ENCODE peak calls at places on chromosomes 13 and 19, in six cellular contexts. T is AG09309, C is IMR-90, J is DND-41, X is spleen, F is foreskin fibroblast. S is an unnamed sample.

GRCh38 chr13:42986176-42986574 is 5.9 kb downstream of the EPSTI1 start:
- DNase-seq in C (no peak), T (no peak), F (no peak), X (no peak), J (no peak), S (no peak)

GRCh38 chr13:50158385-50159165 is 143.3 kb downstream of the KCNRG start:
- DNase-seq in F (no peak), C (no peak), J (no peak), X (no peak), T (no peak), S (no peak)

GRCh38 chr13:97834255-97834654 is 119.2 kb upstream of the IPO5 start:
- DNase-seq in J (no peak), X (no peak), F (peak), C (no peak), T (no peak), S (no peak)

GRCh38 chr19:58037927-58038687 is 4.3 kb downstream of the ZSCAN1 start:
- DNase-seq in X (no peak), T (no peak), J (no peak), F (peak), C (no peak), S (no peak)

GRCh38 chr13:28819748-28820098 is 416 bp upstream of the MTUS2 start:
- DNase-seq in X (no peak), J (no peak), T (no peak), C (peak), F (peak), S (no peak)

GRCh38 chr19:35669566-35669965 is 3.2 kb downstream of the UPK1A start:
- DNase-seq in F (no peak), J (no peak), X (no peak), C (no peak), T (no peak), S (no peak)

GRCh38 chr13:48710160-48710559 is 56.4 kb downstream of the CYSLTR2 start:
- DNase-seq in F (no peak), X (no peak), C (no peak), T (no peak), J (no peak), S (no peak)

GRCh38 chr13:101127741-101128353 is 288.5 kb downstream of the NALCN start:
- DNase-seq in C (peak), J (peak), X (no peak), T (no peak), F (peak), S (peak)

GRCh38 chr13:23022667-23023066 is 158.1 kb upstream of the SGCG start:
- DNase-seq in T (no peak), X (no peak), F (no peak), J (no peak), C (no peak), S (no peak)

GRCh38 chr13:36919833-36920611 is at the start of gene SMAD9:
- DNase-seq in F (peak), X (no peak), J (no peak), T (no peak), C (peak), S (no peak)

GRCh38 chr13:79404985-79405384 is 1.1 kb downstream of the RBM26 start:
- DNase-seq in F (no peak), T (no peak), C (no peak), X (no peak), J (no peak), S (no peak)

GRCh38 chr19:8231073-8231604 is 22.0 kb downstream of the CERS4 start:
- DNase-seq in X (no peak), J (no peak), T (no peak), C (no peak), F (no peak), S (no peak)

GRCh38 chr19:32129141-32129540 is 216.3 kb upstream of the ZNF507 start:
- DNase-seq in X (no peak), C (no peak), T (no peak), J (no peak), F (no peak), S (no peak)

GRCh38 chr13:73254827-73255226 is 196.0 kb downstream of the KLF5 start:
- DNase-seq in F (no peak), T (no peak), J (no peak), C (no peak), X (no peak), S (no peak)

GRCh38 chr19:9430444-9430843 is 4.9 kb downstream of the ZNF266 start:
- DNase-seq in F (no peak), C (no peak), J (no peak), X (no peak), T (no peak), S (no peak)

GRCh38 chr19:9427941-9428340 is 7.4 kb downstream of the ZNF266 start:
- DNase-seq in J (no peak), C (no peak), T (no peak), X (no peak), F (no peak), S (no peak)

GRCh38 chr19:9435279-9436268 is at the start of gene ZNF266:
- DNase-seq in T (peak), F (peak), C (peak), X (peak), J (peak), S (peak)

GRCh38 chr19:9436358-9436757 is 985 bp upstream of the ZNF266 start:
- DNase-seq in C (no peak), J (no peak), T (no peak), X (no peak), F (no peak), S (no peak)

GRCh38 chr19:9431475-9431874 is 3.9 kb downstream of the ZNF266 start:
- DNase-seq in T (no peak), J (peak), C (peak), X (no peak), F (peak), S (no peak)
- TF ChIP-seq CTCF in T (peak), J (peak), C (peak), X (peak), F (peak), S (peak)

DNA sequence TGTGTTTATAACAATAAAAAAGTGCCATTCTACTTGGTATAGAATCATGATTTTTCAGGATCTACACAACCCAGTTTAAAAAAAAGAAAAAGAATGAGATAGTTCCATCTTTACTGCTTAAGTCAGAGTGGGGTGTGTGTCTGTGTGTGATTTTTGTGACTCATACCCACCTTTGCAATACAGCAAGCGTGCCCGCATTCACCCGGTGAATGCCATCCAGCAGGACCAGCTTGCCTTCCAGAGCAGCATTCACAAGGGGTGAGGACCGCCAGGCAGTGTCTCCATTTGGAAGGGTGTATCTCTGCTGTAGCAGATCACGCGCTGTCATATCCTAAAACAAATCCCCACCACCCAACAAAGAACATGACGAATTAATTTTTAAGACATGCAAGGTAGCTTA is 127.7 kb downstream of the VWA8 start:
- DNase-seq in X (no peak), J (no peak), C (no peak), F (no peak), T (no peak), S (no peak)
- TF ChIP-seq CTCF in X (no peak), J (no peak), C (no peak), F (no peak), T (no peak), S (no peak)

DNA sequence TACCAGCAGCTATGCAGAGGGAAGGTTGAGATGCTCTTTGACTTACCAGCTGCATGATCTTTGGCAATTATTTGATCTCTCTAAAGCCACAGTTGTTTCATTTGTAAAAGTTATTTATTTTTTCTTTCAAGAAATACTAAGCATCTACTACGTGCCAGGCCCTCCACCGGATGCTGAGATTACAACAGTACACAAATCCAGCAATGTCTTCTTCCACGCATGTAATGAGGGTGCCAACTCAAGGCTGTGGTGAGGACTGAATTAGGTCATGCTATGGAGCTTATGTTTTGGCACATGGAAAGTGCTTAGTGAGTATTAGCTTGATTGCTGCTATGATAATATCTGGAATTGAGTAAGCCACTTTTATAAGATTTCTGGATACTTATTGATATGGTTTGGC is 358.2 kb downstream of the IRS2 start:
- DNase-seq in C (no peak), J (no peak), T (no peak), F (no peak), X (no peak), S (no peak)
- TF ChIP-seq CTCF in C (no peak), J (no peak), T (no peak), F (no peak), X (no peak), S (no peak)

DNA sequence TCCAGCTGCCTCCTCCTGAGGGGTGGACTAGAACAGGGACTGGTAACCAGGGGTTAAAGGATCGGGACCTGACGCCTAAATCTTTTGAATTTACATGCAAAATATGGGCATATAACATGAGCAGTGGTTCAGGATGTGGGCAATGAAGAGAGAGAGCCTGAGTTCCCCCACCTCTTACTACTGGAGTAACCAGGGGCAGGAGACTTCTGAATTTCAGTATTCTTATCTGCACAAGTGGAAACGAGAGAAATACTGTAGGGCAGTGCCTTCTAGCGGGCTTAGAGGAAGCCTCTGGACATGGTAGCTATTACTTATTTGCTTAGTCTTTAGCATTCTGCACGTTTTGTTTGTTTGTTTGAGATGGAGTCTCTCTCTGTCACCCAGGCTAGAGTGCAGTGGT is 26.3 kb downstream of the BCAT2 start:
- DNase-seq in T (no peak), X (no peak), C (no peak), F (peak), J (no peak), S (no peak)
- TF ChIP-seq CTCF in T (peak), X (no peak), C (peak), F (no peak), J (no peak), S (peak)

GRCh38 chr19:18999896-19000620 is 33.3 kb downstream of the SUGP2 start:
- DNase-seq in T (no peak), J (no peak), F (peak), C (peak), X (no peak), S (no peak)
- TF ChIP-seq CTCF in T (peak), J (no peak), F (peak), C (peak), X (no peak), S (peak)